ENCODE peak calls at places on chromosome 4, in four cellular contexts. U is psoas muscle, P is fibroblast of pulmonary artery, N is AG04450. M is an unnamed sample.

GRCh38 chr4:79682801-79683217 is 274.8 kb upstream of the GK2 start:
- DNase-seq in U (peak), P (no peak), N (no peak), M (no peak)

GRCh38 chr4:99205104-99205979 is 13.7 kb downstream of the ADH6 start:
- DNase-seq in U (no peak), P (peak), N (no peak), M (no peak)

GRCh38 chr4:188433916-188434315 is 294.7 kb downstream of the TRIML1 start:
- DNase-seq in U (no peak), P (no peak), N (no peak), M (no peak)

GRCh38 chr4:26110493-26110892 is 196.5 kb downstream of the SMIM20 start:
- DNase-seq in U (no peak), P (no peak), N (no peak), M (no peak)

GRCh38 chr4:47207555-47207954 is 176.2 kb downstream of the GABRB1 start:
- DNase-seq in U (no peak), P (no peak), N (no peak), M (no peak)

GRCh38 chr4:39637572-39638357 is 900 bp downstream of the SMIM14 start:
- DNase-seq in U (peak), P (peak), N (no peak), M (peak)

GRCh38 chr4:26746742-26747351 is 113.8 kb upstream of the STIM2 start:
- DNase-seq in U (no peak), P (no peak), N (no peak), M (peak)

GRCh38 chr4:140136509-140136908 is 17.5 kb downstream of the MAML3 start:
- DNase-seq in U (no peak), P (peak), N (no peak), M (no peak)

GRCh38 chr4:170698334-170698733 is 608.6 kb upstream of the AADAT start:
- DNase-seq in U (no peak), P (no peak), N (no peak), M (no peak)

GRCh38 chr4:68267433-68267944 is 22.0 kb upstream of the TMPRSS11B start:
- DNase-seq in U (no peak), P (peak), N (peak), M (no peak)

GRCh38 chr4:165748321-165748720 is 124.7 kb upstream of the TLL1 start:
- DNase-seq in U (no peak), P (no peak), N (no peak), M (no peak)

GRCh38 chr4:139628184-139629012 is 37.2 kb upstream of the MGST2 start:
- DNase-seq in U (no peak), P (no peak), N (no peak), M (no peak)

GRCh38 chr4:139028191-139028661 is 12.6 kb downstream of the NOCT start:
- DNase-seq in U (peak), P (no peak), N (no peak), M (no peak)

GRCh38 chr4:40199999-40200880 is 3.4 kb downstream of the RHOH start:
- DNase-seq in U (no peak), P (no peak), N (no peak), M (peak)

GRCh38 chr4:149164282-149164681 is 651.4 kb downstream of the IQCM start:
- DNase-seq in U (no peak), P (peak), N (peak), M (no peak)

GRCh38 chr4:167100120-167100519 is 134.2 kb downstream of the SPOCK3 start:
- DNase-seq in U (no peak), P (peak), N (no peak), M (no peak)

GRCh38 chr4:112593438-112594133 is 43.1 kb downstream of the ZGRF1 start:
- DNase-seq in U (no peak), P (no peak), N (no peak), M (no peak)

GRCh38 chr4:137819964-137820383 is 287.7 kb upstream of the PCDH18 start:
- DNase-seq in U (no peak), P (peak), N (peak), M (peak)

GRCh38 chr4:53520114-53520513 is 71.2 kb downstream of the LNX1 start:
- DNase-seq in U (no peak), P (no peak), N (no peak), M (no peak)

GRCh38 chr4:38957239-38957815 is 74.9 kb downstream of the TMEM156 start:
- DNase-seq in U (no peak), P (peak), N (no peak), M (no peak)

GRCh38 chr4:30535255-30535654 is 184.9 kb upstream of the PCDH7 start:
- DNase-seq in U (no peak), P (peak), N (no peak), M (no peak)

GRCh38 chr4:932713-933070 is 432 bp downstream of the TMEM175 start:
- DNase-seq in U (no peak), P (no peak), N (no peak), M (no peak)

GRCh38 chr4:16443504-16444088 is 217.3 kb upstream of the TAPT1 start:
- DNase-seq in U (no peak), P (peak), N (peak), M (peak)

GRCh38 chr4:81498046-81498445 is 26.3 kb upstream of the RASGEF1B start:
- DNase-seq in U (no peak), P (no peak), N (no peak), M (no peak)

GRCh38 chr4:78565971-78566372 is 14.4 kb downstream of the ANXA3 start:
- DNase-seq in U (no peak), P (peak), N (no peak), M (no peak)

GRCh38 chr4:31040106-31040505 is 319.9 kb downstream of the PCDH7 start:
- DNase-seq in U (no peak), P (no peak), N (no peak), M (no peak)

GRCh38 chr4:112213850-112214249 is 17.7 kb upstream of the AP1AR start:
- DNase-seq in U (no peak), P (peak), N (peak), M (no peak)

GRCh38 chr4:83124079-83124780 is 9.7 kb upstream of the PLAC8 start:
- DNase-seq in U (no peak), P (no peak), N (no peak), M (no peak)

GRCh38 chr4:108272046-108272445 is 103.3 kb upstream of the LEF1 start:
- DNase-seq in U (no peak), P (no peak), N (no peak), M (no peak)

GRCh38 chr4:94453534-94453963 is 1.8 kb downstream of the PDLIM5 start:
- DNase-seq in U (no peak), P (no peak), N (no peak), M (no peak)

GRCh38 chr4:176627916-176628315 is 164.8 kb downstream of the VEGFC start:
- DNase-seq in U (no peak), P (no peak), N (no peak), M (no peak)

GRCh38 chr4:176469546-176469945 is 149.8 kb downstream of the SPCS3 start:
- DNase-seq in U (no peak), P (no peak), N (no peak), M (no peak)

GRCh38 chr4:99248714-99249113 is 29.7 kb upstream of the ADH6 start:
- DNase-seq in U (no peak), P (peak), N (peak), M (no peak)

GRCh38 chr4:67909910-67910905 is 26.4 kb upstream of the TMPRSS11D start:
- DNase-seq in U (no peak), P (peak), N (no peak), M (no peak)

GRCh38 chr4:182662551-182662950 is 254.6 kb downstream of the DCTD start:
- DNase-seq in U (no peak), P (no peak), N (no peak), M (no peak)
- H3K4me3 ChIP-seq in U (no peak), P (no peak), N (no peak), M (no peak)

DNA sequence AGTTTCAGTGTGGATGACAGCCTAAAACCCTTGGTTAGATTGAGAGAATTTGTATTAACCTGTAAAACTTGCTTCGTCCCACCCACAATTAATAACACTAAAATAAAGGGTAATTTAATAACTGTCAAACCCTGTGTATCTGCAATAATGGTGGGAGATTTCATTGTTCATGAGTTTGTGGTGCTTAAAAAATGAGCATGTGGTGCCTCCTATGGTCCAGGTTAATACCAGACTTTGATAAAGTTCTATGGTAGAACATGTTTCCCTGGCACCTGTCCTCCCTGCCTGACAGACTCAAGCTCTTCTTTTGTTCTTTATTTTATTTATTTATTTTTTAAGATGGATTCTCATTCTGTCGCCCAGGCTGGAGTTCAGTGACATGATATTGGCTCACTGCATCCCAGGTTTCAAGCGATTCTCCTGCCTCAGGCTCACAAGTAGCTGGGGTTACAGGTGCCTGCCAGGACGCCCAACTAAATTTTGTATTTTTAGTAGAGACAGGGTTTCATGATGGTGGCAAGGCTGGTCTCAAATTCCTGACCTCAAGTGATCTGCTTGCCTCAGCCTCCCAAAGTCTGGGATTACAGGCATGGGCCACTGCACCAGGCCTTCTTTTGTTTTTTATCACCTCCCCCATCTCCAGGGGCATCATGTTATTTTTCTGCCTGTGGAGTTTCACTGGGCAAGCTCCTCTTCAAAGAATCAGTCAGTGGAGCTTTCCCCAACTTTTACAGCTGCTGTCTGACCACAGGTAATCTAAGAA is 289.2 kb downstream of the NR3C2 start:
- DNase-seq in U (no peak), P (peak), N (no peak), M (no peak)
- TF ChIP-seq CTCF in U (no peak), P (peak), N (peak), M (no peak)

GRCh38 chr4:7511509-7511908 is 76.8 kb upstream of the PSAPL1 start:
- DNase-seq in U (no peak), P (no peak), N (no peak), M (no peak)
- H3K4me3 ChIP-seq in U (no peak), P (no peak), N (no peak), M (no peak)

GRCh38 chr4:17576932-17577659 is at the start of gene LAP3:
- DNase-seq in U (peak), P (peak), N (peak), M (peak)
- TF ChIP-seq CTCF in U (no peak), P (no peak), N (no peak), M (no peak)